ENCODE peak calls at places on chromosomes 5 and 9, in nine cellular contexts. R is Peyer's patch, Y is PC-3, S is ovary, Z is tibial nerve, J is IMR-90, Q is A673, N is K562, E is body of pancreas. D is an unnamed sample.

GRCh38 chr9:129342591-129342990 is 164.5 kb upstream of the IER5L start:
- DNase-seq in E (no peak), R (no peak), Z (no peak), S (no peak), Q (no peak), N (no peak), Y (no peak), J (no peak), D (no peak)

GRCh38 chr9:35340046-35340445 is 149.9 kb upstream of the RUSC2 start:
- DNase-seq in J (peak; percentile 25), Y (no peak), R (no peak), E (no peak), S (no peak), N (no peak), Z (no peak), Q (no peak), D (no peak)

GRCh38 chr9:22976454-22976853 is 529.8 kb downstream of the DMRTA1 start:
- DNase-seq in Q (no peak), S (no peak), Z (no peak), Y (peak; percentile 69), R (no peak), E (no peak), J (peak; percentile 55), N (no peak), D (no peak)

GRCh38 chr5:139738193-139738592 is 57.4 kb upstream of the PSD2 start:
- DNase-seq in Q (no peak), Y (no peak), S (no peak), N (no peak), J (no peak), R (no peak), Z (no peak), E (no peak), D (no peak)

GRCh38 chr5:150192462-150192861 is 2.6 kb downstream of the SLC6A7 start:
- DNase-seq in N (no peak), Z (no peak), Q (no peak), Y (no peak), J (no peak), E (no peak), S (no peak), R (peak; percentile 32), D (no peak)

GRCh38 chr5:178250263-178250662 is 17.7 kb upstream of the PHYKPL start:
- DNase-seq in R (no peak), E (no peak), N (no peak), S (no peak), Z (no peak), Q (no peak), J (no peak), Y (no peak), D (no peak)

GRCh38 chr5:134112726-134113571 is 1.5 kb upstream of the TCF7 start:
- DNase-seq in S (no peak), J (no peak), E (no peak), Z (no peak), Q (no peak), Y (no peak), R (no peak), N (no peak), D (no peak)

GRCh38 chr5:169861433-169861832 is 118.9 kb downstream of the INSYN2B start:
- DNase-seq in R (no peak), Y (no peak), N (no peak), J (peak; percentile 8), Q (no peak), S (no peak), Z (no peak), E (no peak), D (no peak)

GRCh38 chr5:39171647-39172046 is 47.7 kb downstream of the FYB1 start:
- DNase-seq in S (no peak), Q (no peak), Y (no peak), R (no peak), E (no peak), N (no peak), Z (no peak), J (no peak), D (no peak)

GRCh38 chr9:133950206-133950915 is 41.8 kb downstream of the VAV2 start:
- DNase-seq in R (no peak), J (peak; percentile 49), E (no peak), Z (no peak), N (no peak), Y (no peak), Q (no peak), S (no peak), D (no peak)

GRCh38 chr5:147675168-147675567 is 107.4 kb downstream of the JAKMIP2 start:
- DNase-seq in Y (peak; percentile 48), Z (no peak), S (no peak), J (no peak), R (no peak), N (no peak), Q (peak; percentile 41), E (no peak), D (peak; percentile 27)

GRCh38 chr5:7392401-7393024 is 3.4 kb upstream of the ADCY2 start:
- DNase-seq in E (peak; percentile 18), Y (peak; percentile 51), S (peak; percentile 33), Z (no peak), R (peak; percentile 52), N (peak; percentile 22), Q (peak; percentile 60), J (no peak), D (peak; percentile 67)

GRCh38 chr9:11190719-11191118 is 577.9 kb upstream of the PTPRD start:
- DNase-seq in R (no peak), Y (no peak), N (no peak), J (no peak), Z (no peak), S (no peak), Q (no peak), E (no peak), D (no peak)

GRCh38 chr9:98075332-98075805 is 18.8 kb downstream of the NANS start:
- DNase-seq in R (no peak), Q (peak; percentile 63), S (no peak), Z (no peak), Y (peak; percentile 37), E (no peak), J (peak; percentile 78), N (no peak), D (peak; percentile 30)

GRCh38 chr9:109156705-109157104 is 10.3 kb downstream of the FRRS1L start:
- DNase-seq in Q (no peak), Z (no peak), N (no peak), J (no peak), R (no peak), E (no peak), S (no peak), Y (no peak), D (no peak)

GRCh38 chr9:109149722-109150121 is 17.3 kb downstream of the FRRS1L start:
- DNase-seq in E (no peak), J (no peak), Q (no peak), S (no peak), Z (no peak), Y (no peak), R (no peak), N (no peak), D (peak; percentile 68)

GRCh38 chr9:109145062-109145461 is 22.0 kb downstream of the FRRS1L start:
- DNase-seq in J (no peak), Q (no peak), E (no peak), R (peak; percentile 57), Z (no peak), Y (no peak), S (no peak), N (no peak), D (peak; percentile 32)

GRCh38 chr9:109150925-109151547 is 16.0 kb downstream of the FRRS1L start:
- DNase-seq in E (no peak), Q (no peak), N (no peak), S (no peak), R (peak; percentile 55), Z (no peak), Y (peak; percentile 29), J (no peak), D (peak; percentile 83)
- H3K36me3 ChIP-seq in E (no peaks in the 10 kb centered on the region), Q (no peaks in the 10 kb centered on the region), N (no peaks in the 10 kb centered on the region), S (no peaks in the 10 kb centered on the region), R (no peaks in the 10 kb centered on the region), Z (no peaks in the 10 kb centered on the region), Y (no peaks in the 10 kb centered on the region), J (no peaks in the 10 kb centered on the region), D (no peaks in the 10 kb centered on the region)

DNA sequence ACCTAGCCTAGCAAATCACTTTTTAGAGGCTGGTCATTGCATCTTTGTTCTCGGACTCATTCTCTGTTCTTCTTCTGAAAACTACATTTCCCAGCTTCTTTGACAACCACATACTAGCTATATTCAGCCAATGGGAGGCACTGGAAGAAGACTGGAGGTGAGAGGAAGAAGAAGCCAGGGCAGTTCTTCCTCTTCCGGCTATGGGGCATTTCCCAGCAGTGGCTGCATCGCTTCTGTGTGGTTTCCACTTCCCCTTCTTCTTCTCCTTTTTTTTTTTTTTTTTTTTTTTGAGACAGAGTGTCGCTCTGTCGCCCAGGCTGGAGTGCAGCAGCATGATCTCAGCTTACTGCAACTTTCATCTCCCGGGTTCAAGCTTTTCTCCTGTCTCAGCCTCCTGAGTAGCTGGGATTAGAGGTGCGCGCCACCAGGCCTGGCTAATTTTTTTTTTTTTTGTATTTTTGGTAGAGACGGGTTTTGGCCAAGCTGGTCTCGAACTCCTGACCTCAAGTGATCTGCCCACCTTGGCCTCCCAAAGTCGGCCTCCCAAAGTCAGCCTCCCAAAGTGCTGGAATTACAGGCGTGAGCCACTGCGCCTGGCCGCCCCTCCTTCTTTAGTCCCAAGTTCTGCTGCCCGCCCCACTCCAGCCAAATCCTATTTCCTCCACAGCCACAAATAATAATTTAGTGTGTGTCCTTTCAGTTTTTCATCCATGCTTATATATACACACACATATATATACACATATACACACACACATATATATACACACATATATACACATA is 6.9 kb upstream of the UBAP1 start:
- DNase-seq in E (no peak), Y (no peak), N (no peak), R (no peak), J (no peak), S (no peak), Z (no peak), Q (no peak), D (peak; percentile 29)
- H3K27ac ChIP-seq in E (no peak overlapping the region), Y (no peak overlapping the region), N (no peak overlapping the region), R (no peak overlapping the region), J (no peak overlapping the region), S (no peak overlapping the region), Z (no peak overlapping the region), Q (no peak overlapping the region), D (no peak overlapping the region)

DNA sequence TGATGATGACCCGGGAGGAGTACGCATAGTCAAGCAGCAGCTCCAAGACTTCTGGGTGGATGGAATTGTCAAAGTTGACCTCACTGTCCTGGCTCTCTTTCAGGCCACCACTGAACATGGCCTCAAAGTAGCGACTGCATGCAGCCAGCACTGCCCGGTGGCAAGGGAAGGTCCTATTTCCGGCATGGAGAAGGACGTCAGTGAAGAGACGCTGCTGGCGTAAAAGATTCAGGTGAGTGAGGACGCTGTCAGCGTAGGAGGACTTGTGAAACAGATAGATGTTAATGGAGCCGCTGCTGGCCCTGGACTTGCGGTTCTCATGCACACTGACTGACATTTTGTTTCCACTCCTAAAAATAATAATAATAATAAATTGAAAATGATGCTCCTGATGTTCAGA is 4.4 kb downstream of the ENC1 start:
- DNase-seq in Q (no peak), R (no peak), N (no peak), Y (no peak), J (no peak), Z (no peak), S (no peak), E (no peak), D (no peak)
- H3K4me1 ChIP-seq in Q (peaks cover 25% of the 10 kb centered on the region), R (peaks cover 7% of the 10 kb centered on the region), N (peaks cover 19% of the 10 kb centered on the region), Y (peaks cover 72% of the 10 kb centered on the region), J (peaks cover 28% of the 10 kb centered on the region), Z (peaks cover 17% of the 10 kb centered on the region), S (peaks cover 24% of the 10 kb centered on the region), E (peaks cover 49% of the 10 kb centered on the region), D (peaks cover 5% of the 10 kb centered on the region)

DNA sequence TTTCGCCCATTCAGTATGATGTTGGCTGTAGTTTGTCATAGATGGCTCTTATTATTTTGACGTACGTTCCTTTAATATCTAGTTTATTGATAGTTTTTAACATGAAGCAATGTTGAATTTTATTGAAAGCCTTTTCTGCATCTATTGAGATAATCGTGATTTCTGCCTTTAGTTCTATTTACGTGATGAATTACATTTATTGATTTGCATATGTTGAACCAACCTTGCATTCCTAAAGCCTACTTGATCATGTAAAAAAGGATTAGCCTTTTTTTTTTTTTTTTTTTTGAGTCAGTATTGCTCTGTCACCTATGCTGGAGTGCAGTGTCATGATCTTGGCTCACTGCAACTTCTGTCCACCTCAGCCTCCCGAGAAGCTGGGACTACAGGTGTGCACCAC is 25.1 kb downstream of the ITK start:
- DNase-seq in Z (no peak), N (no peak), Y (no peak), R (no peak), E (no peak), S (no peak), J (no peak), Q (no peak), D (no peak)
- H3K36me3 ChIP-seq in Z (no peaks in the 10 kb centered on the region), N (no peaks in the 10 kb centered on the region), Y (no peaks in the 10 kb centered on the region), R (no peaks in the 10 kb centered on the region), E (no peaks in the 10 kb centered on the region), S (no peaks in the 10 kb centered on the region), J (no peaks in the 10 kb centered on the region), Q (no peaks in the 10 kb centered on the region), D (no peaks in the 10 kb centered on the region)